ENCODE peak calls at places on chromosomes 4 and X, in seven cellular contexts. Q is T-helper 1 cell; Z is activated effector memory CD4-positive, alpha-beta T cell treated with Interleukin-2 at 50 U/mL for 16 hours; V is DMS79 treated with DMSO at 0.1 percent for 48 hours; P is Caki2; A is activated gamma-delta T cell; F is activated CD4-positive, CD25-positive, alpha-beta regulatory T cell treated with anti-CD3 and anti-CD28 coated beads, Interleukin-2, amount 50 U/mL, for 16 hours. T is an unnamed sample.

GRCh38 chrX:63917296-63917695 is 132.3 kb upstream of the ARHGEF9 start:
- DNase-seq in Q (no peak), Z (no peak), V (no peak), P (no peak), A (no peak), F (no peak), T (no peak)

GRCh38 chrX:68842781-68843581 is 14.2 kb downstream of the EFNB1 start:
- DNase-seq in Q (no peak), Z (no peak), V (peak), P (no peak), A (no peak), F (no peak), T (no peak)

GRCh38 chr4:160869899-160870298 is 1293.9 kb downstream of the FSTL5 start:
- DNase-seq in Q (no peak), Z (no peak), V (no peak), P (no peak), A (no peak), F (no peak), T (no peak)

GRCh38 chr4:37434469-37434868 is 189.9 kb downstream of the NWD2 start:
- DNase-seq in Q (no peak), Z (no peak), V (no peak), P (peak), A (no peak), F (no peak), T (peak)

GRCh38 chrX:133812382-133812781 is 173.0 kb downstream of the GPC3 start:
- DNase-seq in Q (no peak), Z (no peak), V (no peak), P (no peak), A (no peak), F (no peak), T (no peak)

GRCh38 chr4:2079006-2079405 is 19.9 kb downstream of the NAT8L start:
- DNase-seq in Q (no peak), Z (no peak), V (no peak), P (no peak), A (no peak), F (no peak), T (no peak)

GRCh38 chr4:174260099-174260498 is 23.4 kb downstream of the FBXO8 start:
- DNase-seq in Q (no peak), Z (no peak), V (no peak), P (peak), A (no peak), F (no peak), T (no peak)

GRCh38 chrX:19514791-19515614 is at the start of gene MAP3K15:
- DNase-seq in Q (no peak), Z (no peak), V (no peak), P (peak), A (no peak), F (no peak), T (peak)

GRCh38 chr4:17189322-17189721 is 290.9 kb upstream of the LDB2 start:
- DNase-seq in Q (no peak), Z (no peak), V (no peak), P (no peak), A (no peak), F (no peak), T (no peak)

GRCh38 chrX:153875391-153876111 is 10.4 kb downstream of the L1CAM start:
- DNase-seq in Q (peak), Z (peak), V (peak), P (peak), A (peak), F (peak), T (peak)

GRCh38 chr4:1523033-1523432 is 116.8 kb upstream of the NKX1-1 start:
- DNase-seq in Q (no peak), Z (no peak), V (no peak), P (no peak), A (no peak), F (no peak), T (no peak)

GRCh38 chrX:116285506-116285905 is 115.0 kb downstream of the AGTR2 start:
- DNase-seq in Q (no peak), Z (no peak), V (no peak), P (no peak), A (no peak), F (no peak), T (no peak)

GRCh38 chrX:18674417-18674787 is 2.5 kb upstream of the RS1 start:
- DNase-seq in Q (no peak), Z (peak), V (no peak), P (no peak), A (no peak), F (no peak), T (peak)

GRCh38 chr4:38675167-38676121 is 11.4 kb downstream of the KLF3 start:
- DNase-seq in Q (peak), Z (peak), V (peak), P (peak), A (no peak), F (peak), T (peak)

GRCh38 chr4:40502936-40503335 is 126.7 kb downstream of the RBM47 start:
- DNase-seq in Q (no peak), Z (no peak), V (no peak), P (no peak), A (no peak), F (no peak), T (no peak)